ENCODE peak calls at places on chromosomes 7 and 10, in ten cellular contexts. X is endothelial cell of umbilical vein, K is esophagus muscularis mucosa, L is sigmoid colon, B is HCT116, O is prostate gland, J is GM23338, T is SK-N-SH, A is GM12892, N is Panc1. W is an unnamed sample.

GRCh38 chr7:154339169-154339568 is 287.0 kb downstream of the DPP6 start:
- DNase-seq in X (no peak), L (no peak), O (no peak), J (no peak), T (no peak), B (no peak), K (no peak), N (no peak), A (no peak), W (no peak)

GRCh38 chr10:14588084-14588937 is 186.4 kb downstream of the FAM107B start:
- DNase-seq in X (peak), N (no peak), K (no peak), B (no peak), A (no peak), L (no peak), O (no peak), T (no peak), J (no peak), W (no peak)

GRCh38 chr7:5831196-5831595 is 49.4 kb upstream of the OCM start:
- DNase-seq in N (no peak), O (no peak), X (no peak), K (no peak), L (no peak), B (no peak), A (no peak), T (no peak), J (peak), W (no peak)

GRCh38 chr7:157405914-157406810 is 69.4 kb downstream of the DNAJB6 start:
- DNase-seq in L (peak), K (no peak), B (no peak), N (no peak), A (no peak), T (peak), J (no peak), X (no peak), O (no peak), W (no peak)

GRCh38 chr7:22718200-22718711 is 8.7 kb upstream of the IL6 start:
- DNase-seq in O (no peak), N (peak), K (peak), T (no peak), X (peak), J (no peak), A (no peak), L (no peak), B (no peak), W (no peak)

GRCh38 chr10:72097448-72098300 is 9.3 kb upstream of the SPOCK2 start:
- DNase-seq in A (no peak), O (no peak), L (no peak), K (peak), X (peak), T (no peak), B (peak), J (no peak), N (peak), W (no peak)

GRCh38 chr10:67788028-67788886 is 49.7 kb downstream of the DNAJC12 start:
- DNase-seq in J (peak), K (no peak), N (peak), X (peak), T (peak), A (peak), B (peak), O (no peak), L (no peak), W (no peak)

GRCh38 chr7:84372155-84372621 is 177.6 kb upstream of the SEMA3A start:
- DNase-seq in J (no peak), T (no peak), K (no peak), B (peak), O (no peak), L (no peak), X (no peak), A (no peak), N (no peak), W (no peak)

GRCh38 chr10:71569775-71570588 is 149.6 kb downstream of the C10orf105 start:
- DNase-seq in B (peak), N (peak), T (peak), K (peak), X (peak), J (peak), A (peak), L (peak), O (peak), W (no peak)

GRCh38 chr10:132465193-132465888 is 68.3 kb downstream of the PWWP2B start:
- DNase-seq in N (no peak), J (peak), O (no peak), L (no peak), X (no peak), B (no peak), A (no peak), K (no peak), T (no peak), W (no peak)

GRCh38 chr7:118626739-118627138 is 402.2 kb downstream of the ANKRD7 start:
- DNase-seq in O (no peak), J (peak), L (no peak), B (no peak), T (no peak), K (no peak), X (no peak), A (no peak), N (no peak), W (no peak)

GRCh38 chr10:126729314-126729871 is 58.9 kb upstream of the C10orf90 start:
- DNase-seq in N (no peak), K (peak), X (no peak), A (no peak), L (no peak), T (no peak), O (no peak), B (no peak), J (peak), W (peak)

GRCh38 chr7:66206116-66206908 is 1.2 kb downstream of the TPST1 start:
- DNase-seq in A (no peak), B (no peak), L (no peak), J (no peak), O (no peak), X (no peak), N (no peak), K (no peak), T (no peak), W (peak)

GRCh38 chr7:66557214-66558200 is 71.2 kb upstream of the KCTD7 start:
- DNase-seq in O (peak), T (peak), J (peak), K (no peak), X (peak), N (peak), A (peak), L (peak), B (no peak), W (no peak)

GRCh38 chr7:1246170-1246870 is 13.6 kb downstream of the UNCX start:
- DNase-seq in T (no peak), N (no peak), B (no peak), J (no peak), O (no peak), K (no peak), X (no peak), L (no peak), A (no peak), W (no peak)

GRCh38 chr10:123326674-123327073 is 172.5 kb downstream of the BUB3 start:
- DNase-seq in J (no peak), N (no peak), L (no peak), O (no peak), T (no peak), B (no peak), A (no peak), X (no peak), K (no peak), W (no peak)

GRCh38 chr7:55550010-55550409 is 22.3 kb downstream of the VOPP1 start:
- DNase-seq in B (peak), L (no peak), J (no peak), N (no peak), O (peak), X (peak), K (no peak), A (no peak), T (no peak), W (no peak)

GRCh38 chr10:119759832-119760231 is 34.0 kb downstream of the INPP5F start:
- DNase-seq in K (no peak), N (no peak), J (no peak), B (no peak), X (no peak), T (no peak), L (no peak), A (no peak), O (no peak), W (no peak)

GRCh38 chr7:148501707-148502139 is 88.8 kb upstream of the C7orf33 start:
- DNase-seq in O (peak), T (no peak), N (no peak), X (no peak), J (peak), L (no peak), B (no peak), K (peak), A (no peak), W (no peak)

GRCh38 chr10:12726971-12727831 is 274.3 kb downstream of the CCDC3 start:
- DNase-seq in A (no peak), X (no peak), L (peak), J (no peak), K (no peak), O (no peak), T (no peak), N (no peak), B (no peak), W (no peak)

GRCh38 chr10:84177541-84178386 is 4.2 kb downstream of the GPR15LG start:
- DNase-seq in A (no peak), X (no peak), N (no peak), J (no peak), B (no peak), O (peak), L (no peak), T (no peak), K (no peak), W (peak)

GRCh38 chr7:135254-135653 is 57.1 kb upstream of the FAM20C start:
- DNase-seq in X (no peak), K (no peak), B (no peak), T (no peak), O (no peak), J (no peak), A (no peak), N (no peak), L (no peak), W (no peak)

GRCh38 chr10:93073539-93074136 is at the start of gene CYP26A1:
- DNase-seq in B (no peak), L (no peak), J (peak), X (no peak), N (no peak), O (no peak), T (peak), K (peak), A (no peak), W (no peak)

GRCh38 chr7:121954803-121955202 is 81.8 kb downstream of the PTPRZ1 start:
- DNase-seq in X (no peak), O (no peak), K (no peak), N (no peak), B (no peak), L (no peak), A (no peak), J (no peak), T (no peak), W (no peak)

DNA sequence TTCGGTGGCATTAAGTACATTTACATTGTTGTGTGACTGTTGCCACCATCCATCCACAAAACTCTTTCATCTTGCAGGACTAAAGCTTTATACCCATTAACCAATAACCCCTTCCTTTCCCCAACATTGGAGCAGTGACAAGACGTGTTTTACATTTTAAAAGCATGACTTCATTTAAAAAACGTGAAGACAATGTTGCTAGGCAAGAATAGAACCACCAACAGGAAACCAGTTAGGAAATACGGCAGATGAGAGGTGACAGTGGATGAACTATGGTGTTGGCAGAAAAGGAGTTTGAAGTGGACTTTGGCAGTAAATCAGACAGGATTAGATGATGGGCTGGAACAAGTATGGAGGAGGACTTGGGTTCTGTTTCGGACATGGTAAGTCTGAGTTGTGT is 17.0 kb downstream of the TMEM236 start:
- DNase-seq in K (no peak), L (no peak), N (no peak), A (no peak), T (no peak), J (no peak), B (no peak), X (peak), O (no peak), W (no peak)
- TF ChIP-seq POLR2AphosphoS5 in K (no peak), L (no peak), N (no peak), A (no peak), T (no peak), J (no peak), B (no peak), X (peak), O (no peak), W (no peak)

GRCh38 chr7:130201796-130202195 is 3.4 kb downstream of the TMEM209 start:
- DNase-seq in N (no peak), X (no peak), A (no peak), O (no peak), T (no peak), L (no peak), K (no peak), B (no peak), J (no peak), W (no peak)
- TF ChIP-seq POLR2AphosphoS5 in N (no peak), X (no peak), A (no peak), O (no peak), T (no peak), L (no peak), K (no peak), B (no peak), J (no peak), W (no peak)

GRCh38 chr10:52774182-52774581 is 1.6 kb upstream of the MBL2 start:
- DNase-seq in A (no peak), B (no peak), N (no peak), J (no peak), X (no peak), K (no peak), O (no peak), L (no peak), T (no peak), W (no peak)

GRCh38 chr10:52770904-52771303 is 1.7 kb downstream of the MBL2 start:
- DNase-seq in O (no peak), J (no peak), K (peak), T (no peak), L (no peak), X (no peak), A (no peak), N (no peak), B (no peak), W (no peak)

GRCh38 chr10:52769966-52770365 is 2.6 kb downstream of the MBL2 start:
- DNase-seq in J (no peak), N (no peak), B (no peak), X (no peak), O (no peak), A (no peak), K (peak), T (no peak), L (no peak), W (no peak)

GRCh38 chr10:52772623-52773022 is at the start of gene MBL2:
- DNase-seq in B (no peak), J (no peak), X (no peak), N (no peak), L (no peak), O (no peak), T (peak), A (no peak), K (peak), W (no peak)

GRCh38 chr10:52771534-52772455 is 789 bp downstream of the MBL2 start:
- DNase-seq in B (no peak), L (no peak), T (no peak), A (no peak), N (no peak), X (no peak), J (no peak), O (no peak), K (peak), W (no peak)
- TF ChIP-seq POLR2AphosphoS5 in B (no peak), L (no peak), T (no peak), A (no peak), N (no peak), X (no peak), J (no peak), O (no peak), K (no peak), W (no peak)

GRCh38 chr7:87345166-87345927 is at the start of gene CROT:
- DNase-seq in A (peak), K (peak), N (peak), L (peak), J (peak), T (peak), O (peak), X (peak), B (no peak), W (peak)
- TF ChIP-seq POLR2AphosphoS5 in A (peak), K (peak), N (peak), L (peak), J (peak), T (peak), O (peak), X (peak), B (no peak), W (peak)

GRCh38 chr10:75202321-75203096 is 8.1 kb upstream of the VDAC2 start:
- DNase-seq in O (peak), B (no peak), X (no peak), L (peak), N (no peak), A (no peak), K (no peak), T (no peak), J (no peak), W (no peak)
- TF ChIP-seq POLR2AphosphoS5 in O (no peak), B (no peak), X (no peak), L (peak), N (no peak), A (no peak), K (peak), T (no peak), J (no peak), W (no peak)

W was measured in vagina.